ENCODE peak calls at places on chromosomes 7 and 10, in nine cellular contexts. Q is tibial nerve, H is HepG2, P is thyroid gland, U is stomach, J is breast epithelium, A is GM12878, E is upper lobe of left lung, G is uterus. O is an unnamed sample.

GRCh38 chr7:98250789-98251188 is 1.2 kb downstream of the TECPR1 start:
- DNase-seq in Q (no peak), H (no peak), P (no peak), U (no peak), J (no peak), A (no peak), E (no peak), G (no peak), O (no peak)

GRCh38 chr7:138974103-138974502 is 7.1 kb downstream of the KIAA1549 start:
- DNase-seq in Q (no peak), H (no peak), P (no peak), U (no peak), J (no peak), A (no peak), E (no peak), G (no peak), O (no peak)

GRCh38 chr7:67210567-67210966 is 213.9 kb downstream of the TYW1 start:
- DNase-seq in Q (no peak), H (no peak), P (no peak), U (no peak), J (no peak), A (no peak), E (no peak), G (no peak), O (no peak)

GRCh38 chr10:3924344-3924743 is 139.3 kb upstream of the KLF6 start:
- DNase-seq in Q (no peak), H (no peak), P (no peak), U (no peak), J (no peak), A (no peak), E (no peak), G (no peak), O (no peak)

GRCh38 chr7:151829707-151830106 is 47.2 kb downstream of the PRKAG2 start:
- DNase-seq in Q (no peak), H (no peak), P (no peak), U (no peak), J (no peak), A (no peak), E (no peak), G (no peak), O (no peak)

GRCh38 chr10:45315508-45315907 is at the start of gene OR13A1:
- DNase-seq in Q (no peak), H (no peak), P (no peak), U (no peak), J (no peak), A (no peak), E (no peak), G (no peak), O (no peak)

GRCh38 chr7:22858640-22859561 is 36.3 kb upstream of the TOMM7 start:
- DNase-seq in Q (no peak), H (no peak), P (no peak), U (no peak), J (no peak), A (no peak), E (no peak), G (no peak), O (no peak)

GRCh38 chr10:29576681-29577080 is 58.1 kb downstream of the SVIL start:
- DNase-seq in Q (no peak), H (no peak), P (no peak), U (no peak), J (no peak), A (no peak), E (no peak), G (no peak), O (no peak)

GRCh38 chr7:117435475-117436043 is 8.3 kb upstream of the ASZ1 start:
- DNase-seq in Q (no peak), H (no peak), P (no peak), U (no peak), J (no peak), A (peak; percentile 73), E (no peak), G (no peak), O (no peak)

GRCh38 chr10:23968296-23968695 is 240.6 kb upstream of the KIAA1217 start:
- DNase-seq in Q (no peak), H (no peak), P (no peak), U (no peak), J (no peak), A (no peak), E (no peak), G (no peak), O (no peak)

GRCh38 chr7:77655836-77656455 is 40.3 kb upstream of the RSBN1L start:
- DNase-seq in Q (no peak), H (no peak), P (peak; percentile 51), U (no peak), J (no peak), A (no peak), E (no peak), G (no peak), O (no peak)

GRCh38 chr10:83580373-83581012 is 558.8 kb upstream of the GHITM start:
- DNase-seq in Q (no peak), H (no peak), P (no peak), U (no peak), J (no peak), A (no peak), E (no peak), G (no peak), O (no peak)

GRCh38 chr10:80407836-80408197 is 534 bp upstream of the PRXL2A start:
- DNase-seq in Q (no peak), H (peak; percentile 63), P (peak; percentile 62), U (no peak), J (no peak), A (no peak), E (peak; percentile 76), G (no peak), O (peak; percentile 25)

GRCh38 chr10:118918689-118919088 is 110.8 kb upstream of the NANOS1 start:
- DNase-seq in Q (no peak), H (no peak), P (no peak), U (no peak), J (no peak), A (no peak), E (no peak), G (no peak), O (no peak)

GRCh38 chr7:148905093-148905666 is 21.1 kb upstream of the EZH2 start:
- DNase-seq in Q (no peak), H (no peak), P (no peak), U (no peak), J (no peak), A (no peak), E (no peak), G (no peak), O (no peak)

DNA sequence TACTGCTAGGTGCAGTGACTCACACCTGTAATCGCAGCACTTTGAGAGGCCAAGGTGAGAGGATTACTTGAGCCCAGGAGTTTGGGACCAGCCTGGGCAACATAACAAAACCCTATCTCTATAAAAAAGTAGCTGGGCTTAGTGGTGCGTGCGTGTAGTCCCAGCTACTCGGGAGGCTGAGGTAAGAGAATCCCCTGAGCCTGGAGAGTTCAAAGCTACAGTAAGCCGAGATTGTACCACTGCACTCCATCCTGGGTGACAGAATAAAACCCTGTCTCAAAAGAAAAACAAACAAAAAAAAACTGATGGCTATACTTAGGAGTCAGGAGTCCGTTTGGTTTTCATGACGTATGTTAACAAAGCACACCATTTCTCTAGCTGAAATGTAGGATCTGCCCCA is 2.9 kb downstream of the SGMS1 start:
- DNase-seq in Q (no peak), H (no peak), P (no peak), U (no peak), J (no peak), A (no peak), E (no peak), G (no peak), O (no peak)
- TF ChIP-seq POLR2A in Q (no peak), H (no peak), P (no peak), U (no peak), J (no peak), A (no peak), E (no peak), G (no peak), O (no peak)

GRCh38 chr10:103350522-103351260 is at the start of gene PCGF6:
- DNase-seq in Q (peak; percentile 44), H (peak; percentile 76), P (peak; percentile 82), U (peak; percentile 81), J (peak; percentile 61), A (no peak), E (peak; percentile 97), G (peak; percentile 72), O (peak; percentile 90)

GRCh38 chr10:103355906-103356599 is 5.1 kb upstream of the PCGF6 start:
- DNase-seq in Q (no peak), H (no peak), P (no peak), U (no peak), J (no peak), A (no peak), E (no peak), G (no peak), O (no peak)

GRCh38 chr10:103350175-103350521 is 792 bp downstream of the PCGF6 start:
- DNase-seq in Q (no peak), H (no peak), P (no peak), U (no peak), J (no peak), A (no peak), E (no peak), G (no peak), O (no peak)

GRCh38 chr10:103353281-103353680 is 2.3 kb upstream of the PCGF6 start:
- DNase-seq in Q (no peak), H (peak; percentile 13), P (no peak), U (no peak), J (no peak), A (no peak), E (no peak), G (no peak), O (no peak)
- TF ChIP-seq POLR2A in Q (no peak), H (no peak), P (no peak), U (no peak), J (no peak), A (no peak), E (no peak), G (no peak), O (no peak)

GRCh38 chr10:14125564-14125963 is 205.2 kb downstream of the FRMD4A start:
- DNase-seq in Q (no peak), H (no peak), P (no peak), U (peak; percentile 30), J (no peak), A (no peak), E (no peak), G (no peak), O (no peak)
- TF ChIP-seq POLR2A in Q (no peak), H (no peak), P (no peak), U (no peak), J (no peak), A (no peak), E (no peak), G (no peak), O (no peak)

DNA sequence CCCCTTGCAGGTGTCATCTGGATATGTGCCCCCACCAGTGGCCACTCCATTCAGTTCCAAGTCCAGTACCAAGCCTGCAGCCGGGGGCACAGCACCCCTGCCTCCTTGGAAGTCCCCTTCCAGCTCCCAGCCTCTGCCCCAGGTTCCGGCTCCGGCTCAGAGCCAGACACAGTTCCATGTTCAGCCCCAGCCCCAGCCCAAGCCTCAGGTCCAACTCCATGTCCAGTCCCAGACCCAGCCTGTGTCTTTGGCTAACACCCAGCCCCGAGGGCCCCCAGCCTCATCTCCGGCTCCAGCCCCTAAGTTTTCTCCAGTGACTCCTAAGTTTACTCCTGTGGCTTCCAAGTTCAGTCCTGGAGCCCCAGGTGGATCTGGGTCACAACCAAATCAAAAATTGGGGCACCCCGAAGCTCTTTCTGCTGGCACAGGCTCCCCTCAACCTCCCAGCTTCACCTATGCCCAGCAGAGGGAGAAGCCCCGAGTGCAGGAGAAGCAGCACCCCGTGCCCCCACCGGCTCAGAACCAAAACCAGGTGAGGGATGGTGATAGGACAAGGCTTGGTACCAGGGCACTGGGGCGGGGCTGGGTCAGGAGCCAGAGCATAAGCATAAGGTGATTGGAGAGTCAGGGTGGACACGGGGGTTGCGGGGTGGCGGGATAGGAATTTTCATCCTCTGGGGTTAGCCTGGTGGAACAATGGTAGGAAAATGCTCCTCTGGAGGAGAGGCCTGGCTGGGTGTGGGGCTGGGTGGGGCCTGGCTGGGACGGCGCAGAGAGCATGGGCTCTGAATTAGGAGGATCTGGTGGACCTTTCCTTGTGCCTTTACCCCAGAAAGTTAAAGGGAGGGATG is 1.9 kb downstream of the ZYX start:
- DNase-seq in Q (no peak), H (no peak), P (no peak), U (no peak), J (no peak), A (no peak), E (no peak), G (peak; percentile 33), O (no peak)
- TF ChIP-seq POLR2A in Q (no peak), H (no peak), P (no peak), U (no peak), J (no peak), A (no peak), E (no peak), G (no peak), O (no peak)

O was measured in GM12891.